ENCODE peak calls at places on chromosome 5, in ten cellular contexts. A, N, W, B, X, S, C, T, L and R are unnamed samples.

GRCh38 chr5:138946241-138946623 is 71.1 kb upstream of the LRRTM2 start:
- DNase-seq in S (no peak), W (no peak), B (no peak), L (no peak), T (peak), A (no peak), N (no peak), X (peak), C (no peak), R (no peak)

GRCh38 chr5:1002836-1003235 is 5.8 kb upstream of the NKD2 start:
- DNase-seq in N (no peak), T (no peak), X (no peak), L (no peak), S (no peak), B (no peak), A (no peak), W (no peak), C (no peak), R (no peak)

GRCh38 chr5:1508679-1509290 is 15.0 kb downstream of the LPCAT1 start:
- DNase-seq in S (no peak), T (peak), W (peak), N (no peak), L (peak), C (no peak), B (no peak), X (no peak), A (no peak), R (no peak)

GRCh38 chr5:142316051-142316450 is 8.8 kb downstream of the SPRY4 start:
- DNase-seq in A (no peak), S (no peak), W (no peak), T (peak), X (peak), L (no peak), B (peak), C (peak), N (no peak), R (no peak)

GRCh38 chr5:159341914-159342313 is 11.6 kb upstream of the IL12B start:
- DNase-seq in C (no peak), W (peak), X (peak), N (no peak), T (peak), L (peak), A (peak), S (peak), B (no peak), R (no peak)

GRCh38 chr5:172463031-172463430 is 8.7 kb upstream of the SH3PXD2B start:
- DNase-seq in X (no peak), W (no peak), L (no peak), S (no peak), N (no peak), T (no peak), A (no peak), C (no peak), B (no peak), R (no peak)

GRCh38 chr5:91301459-91301858 is 81.7 kb downstream of the ARRDC3 start:
- DNase-seq in T (no peak), W (no peak), B (no peak), A (no peak), S (no peak), N (no peak), C (no peak), L (no peak), X (no peak), R (no peak)

GRCh38 chr5:89269721-89270120 is 386.7 kb upstream of the MEF2C start:
- DNase-seq in X (no peak), L (no peak), C (no peak), A (no peak), S (no peak), B (no peak), N (no peak), T (no peak), W (no peak), R (no peak)

GRCh38 chr5:169581580-169582227 is 1.9 kb upstream of the SPDL1 start:
- DNase-seq in N (peak), T (peak), L (peak), W (peak), A (peak), S (peak), B (no peak), C (no peak), X (peak), R (peak)

GRCh38 chr5:171534009-171534895 is 114.8 kb downstream of the FGF18 start:
- DNase-seq in N (no peak), A (peak), W (no peak), B (no peak), L (no peak), S (no peak), C (no peak), X (no peak), T (no peak), R (no peak)

GRCh38 chr5:139744471-139745120 is 51.0 kb upstream of the PSD2 start:
- DNase-seq in C (no peak), X (no peak), W (no peak), L (no peak), T (no peak), S (no peak), A (no peak), N (no peak), B (peak), R (no peak)

GRCh38 chr5:162096448-162096847 is 28.9 kb downstream of the GABRG2 start:
- DNase-seq in L (no peak), X (no peak), T (no peak), B (no peak), N (no peak), A (no peak), S (no peak), C (no peak), W (no peak), R (peak)

GRCh38 chr5:54390015-54390414 is 65.5 kb upstream of the HSPB3 start:
- DNase-seq in C (peak), X (peak), W (no peak), L (no peak), S (no peak), N (no peak), A (no peak), T (peak), B (peak), R (no peak)

GRCh38 chr5:135887881-135888614 is 7.6 kb downstream of the IL9 start:
- DNase-seq in X (peak), S (no peak), L (no peak), C (no peak), T (no peak), A (no peak), W (no peak), B (no peak), N (peak), R (peak)

GRCh38 chr5:84384604-84385575 is at the start of gene EDIL3:
- DNase-seq in A (peak), W (no peak), S (no peak), C (no peak), X (peak), B (peak), L (peak), T (peak), N (peak), R (no peak)

GRCh38 chr5:73895471-73895870 is 269.5 kb downstream of the ARHGEF28 start:
- DNase-seq in C (no peak), A (no peak), X (no peak), N (no peak), T (no peak), B (no peak), W (no peak), L (no peak), S (no peak), R (no peak)

GRCh38 chr5:1892211-1892610 is 9.5 kb upstream of the IRX4 start:
- DNase-seq in A (no peak), W (no peak), N (no peak), C (no peak), B (no peak), S (no peak), X (no peak), L (no peak), T (no peak), R (no peak)

GRCh38 chr5:150301901-150302300 is 804 bp downstream of the ARSI start:
- DNase-seq in T (no peak), W (no peak), X (no peak), A (no peak), C (no peak), S (no peak), N (no peak), L (no peak), B (no peak), R (no peak)

GRCh38 chr5:141795421-141795820 is 82.8 kb downstream of the PCDH1 start:
- DNase-seq in B (no peak), N (no peak), T (no peak), C (no peak), S (no peak), L (no peak), A (no peak), X (no peak), W (no peak), R (no peak)

GRCh38 chr5:20300110-20300509 is 312.1 kb upstream of the CDH18 start:
- DNase-seq in S (no peak), L (no peak), W (no peak), B (no peak), C (no peak), T (no peak), X (no peak), N (no peak), A (no peak), R (no peak)

GRCh38 chr5:35436441-35437057 is 181.1 kb upstream of the SPEF2 start:
- DNase-seq in N (no peak), C (no peak), B (no peak), S (no peak), W (no peak), L (no peak), T (peak), A (no peak), X (peak), R (no peak)

GRCh38 chr5:117394506-117395157 is 820.0 kb upstream of the SEMA6A start:
- DNase-seq in C (no peak), N (no peak), L (no peak), S (no peak), X (no peak), W (no peak), A (no peak), B (no peak), T (no peak), R (no peak)

GRCh38 chr5:9198399-9198798 is 347.5 kb downstream of the SEMA5A start:
- DNase-seq in L (no peak), X (peak), A (no peak), N (no peak), S (no peak), T (no peak), B (no peak), W (no peak), C (no peak), R (no peak)

GRCh38 chr5:92637960-92638359 is 943.1 kb downstream of the NR2F1-AS1 start:
- DNase-seq in W (no peak), S (no peak), T (no peak), A (no peak), B (no peak), L (no peak), C (no peak), N (no peak), X (no peak), R (no peak)

GRCh38 chr5:129377504-129377903 is 82.6 kb upstream of the ADAMTS19 start:
- DNase-seq in B (no peak), C (no peak), X (peak), L (no peak), W (no peak), N (no peak), A (no peak), S (no peak), T (peak), R (no peak)

GRCh38 chr5:33034777-33035176 is 323.7 kb downstream of the NPR3 start:
- DNase-seq in C (no peak), B (no peak), S (no peak), X (no peak), N (no peak), L (no peak), W (no peak), T (no peak), A (no peak), R (no peak)

GRCh38 chr5:21219255-21219654 is 1231.3 kb upstream of the CDH18 start:
- DNase-seq in X (peak), A (peak), B (no peak), T (no peak), N (no peak), C (no peak), W (no peak), L (no peak), S (no peak), R (no peak)

GRCh38 chr5:32627219-32627880 is 42.0 kb downstream of the SUB1 start:
- DNase-seq in L (no peak), B (no peak), S (no peak), W (no peak), X (no peak), A (no peak), C (no peak), T (no peak), N (no peak), R (no peak)

GRCh38 chr5:100424787-100425186 is 110.4 kb upstream of the FAM174A start:
- DNase-seq in S (no peak), L (no peak), N (no peak), B (no peak), X (peak), W (no peak), T (no peak), A (no peak), C (no peak), R (no peak)

GRCh38 chr5:44365351-44365750 is 23.9 kb downstream of the FGF10 start:
- DNase-seq in W (no peak), T (no peak), S (no peak), A (no peak), L (no peak), N (no peak), B (no peak), C (no peak), X (no peak), R (no peak)

GRCh38 chr5:57805732-57806131 is 323.1 kb upstream of the ACTBL2 start:
- DNase-seq in B (no peak), C (no peak), S (no peak), A (no peak), L (no peak), T (no peak), N (no peak), W (no peak), X (peak), R (no peak)

GRCh38 chr5:59069438-59070079 is 486.7 kb downstream of the RAB3C start:
- DNase-seq in A (peak), X (peak), B (no peak), W (peak), L (peak), S (no peak), T (peak), C (no peak), N (no peak), R (no peak)

GRCh38 chr5:179873176-179873575 is 14.6 kb upstream of the MRNIP start:
- DNase-seq in S (no peak), N (no peak), B (no peak), T (no peak), A (no peak), C (no peak), X (no peak), L (no peak), W (no peak), R (no peak)

GRCh38 chr5:135843571-135844337 is 9.3 kb downstream of the SLC25A48 start:
- DNase-seq in N (no peak), T (no peak), B (no peak), C (no peak), A (no peak), W (no peak), L (no peak), X (no peak), S (no peak), R (no peak)

GRCh38 chr5:133607451-133607850 is 4.9 kb downstream of the FSTL4 start:
- DNase-seq in W (no peak), N (no peak), X (no peak), C (no peak), B (peak), S (no peak), L (no peak), A (no peak), T (no peak), R (no peak)